ENCODE peak calls at places on chromosomes 2 and 18, in nine cellular contexts. D is GM23248, M is PC-9, B is neural progenitor cell, A is GM12878, R is mesendoderm, I is IMR-90, F is A549, G is GM23338. Q is an unnamed sample. For H3K4me1, the result is how much of the 10 kb centered on the place peaks cover.

GRCh38 chr18:65206551-65207260 is 544.1 kb upstream of the CDH7 start:
- DNase-seq in D (no peak), M (no peak), B (peak), A (no peak), R (peak), I (no peak), F (no peak), G (peak), Q (peak)

GRCh38 chr18:46148810-46149209 is 44.6 kb downstream of the HAUS1 start:
- DNase-seq in D (peak), M (peak), B (peak), A (no peak), R (peak), I (peak), F (peak), G (peak), Q (peak)

GRCh38 chr2:47016172-47016913 is 100.7 kb upstream of the MCFD2 start:
- DNase-seq in D (peak), M (peak), B (peak), A (no peak), R (peak), I (peak), F (peak), G (peak), Q (peak)

GRCh38 chr2:119517433-119517832 is 6.8 kb downstream of the SCTR start:
- DNase-seq in D (peak), M (no peak), B (peak), A (no peak), R (peak), I (peak), F (peak), G (peak), Q (peak)

GRCh38 chr2:195652916-195653315 is 4.1 kb upstream of the SLC39A10 start:
- DNase-seq in D (no peak), M (no peak), B (no peak), A (no peak), R (no peak), I (no peak), F (no peak), G (no peak), Q (no peak)

GRCh38 chr2:188776634-188777033 is 197.5 kb upstream of the COL3A1 start:
- DNase-seq in D (peak), M (no peak), B (no peak), A (no peak), R (no peak), I (peak), F (no peak), G (no peak), Q (no peak)

GRCh38 chr2:154447727-154448418 is 250.6 kb upstream of the KCNJ3 start:
- DNase-seq in D (no peak), M (no peak), B (no peak), A (no peak), R (no peak), I (no peak), F (no peak), G (no peak), Q (peak)

GRCh38 chr2:147713349-147713748 is 131.5 kb upstream of the ACVR2A start:
- DNase-seq in D (no peak), M (no peak), B (no peak), A (no peak), R (no peak), I (no peak), F (no peak), G (no peak), Q (no peak)

GRCh38 chr2:43210467-43211303 is 15.7 kb downstream of the ZFP36L2 start:
- DNase-seq in D (peak), M (no peak), B (no peak), A (no peak), R (no peak), I (peak), F (no peak), G (no peak), Q (peak)

GRCh38 chr18:36382854-36383253 is 85.3 kb downstream of the FHOD3 start:
- DNase-seq in D (no peak), M (no peak), B (no peak), A (no peak), R (no peak), I (no peak), F (no peak), G (no peak), Q (no peak)

GRCh38 chr18:7923105-7923504 is 356.0 kb downstream of the PTPRM start:
- DNase-seq in D (no peak), M (no peak), B (no peak), A (no peak), R (peak), I (no peak), F (no peak), G (no peak), Q (no peak)

GRCh38 chr2:224428787-224429440 is 27.0 kb upstream of the FAM124B start:
- DNase-seq in D (no peak), M (no peak), B (no peak), A (no peak), R (no peak), I (no peak), F (no peak), G (no peak), Q (no peak)

GRCh38 chr2:11018651-11019185 is 107.0 kb downstream of the KCNF1 start:
- DNase-seq in D (no peak), M (no peak), B (no peak), A (no peak), R (peak), I (no peak), F (no peak), G (no peak), Q (no peak)

DNA sequence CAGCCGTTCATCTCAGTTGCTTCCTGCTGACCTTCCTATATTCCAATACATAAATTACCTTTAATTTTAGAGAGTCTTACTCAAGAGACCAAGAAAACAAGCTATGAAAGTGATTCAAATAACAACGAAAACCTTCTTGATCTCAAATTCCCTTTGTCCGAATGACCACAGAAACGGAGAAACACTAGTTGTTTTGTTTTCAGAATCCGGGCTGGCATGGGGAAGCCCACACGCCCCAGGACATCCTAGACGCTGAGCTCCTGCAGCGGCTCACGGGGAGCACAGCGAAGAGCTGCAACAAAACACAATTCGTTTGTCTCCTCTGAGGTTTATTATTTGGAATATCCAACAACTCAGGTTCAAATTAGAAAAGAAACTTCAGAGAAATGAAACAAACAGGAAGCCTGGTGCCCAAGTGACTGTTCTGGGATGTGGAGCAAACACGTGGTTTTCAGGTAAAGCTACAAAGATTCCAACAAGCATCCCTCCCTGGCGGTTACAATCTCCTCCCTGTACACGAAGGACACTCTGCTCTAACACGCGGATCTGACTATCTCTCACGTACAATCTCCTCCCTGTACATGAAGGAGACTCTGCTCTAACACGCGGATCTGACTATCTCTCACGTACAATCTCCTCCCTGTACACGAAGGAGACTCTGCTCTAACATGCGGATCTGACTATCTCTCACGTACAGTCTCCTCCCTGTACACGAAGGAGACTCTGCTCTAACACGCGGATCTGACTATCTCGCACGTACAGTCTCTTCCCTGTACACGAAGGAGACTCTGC is 237.5 kb downstream of the TWIST2 start:
- DNase-seq in D (no peak), M (no peak), B (no peak), A (no peak), R (no peak), I (no peak), F (no peak), G (no peak), Q (no peak)
- H3K4me2 ChIP-seq in D (no peak), M (no peak), B (no peak), A (no peak), R (no peak), I (no peak), F (no peak), G (no peak), Q (no peak)

GRCh38 chr2:144507441-144508161 is 12.3 kb downstream of the ZEB2 start:
- DNase-seq in D (peak), M (no peak), B (no peak), A (no peak), R (no peak), I (no peak), F (no peak), G (no peak), Q (no peak)

GRCh38 chr2:144510206-144510991 is 9.5 kb downstream of the ZEB2 start:
- DNase-seq in D (peak), M (no peak), B (peak), A (peak), R (peak), I (peak), F (no peak), G (peak), Q (peak)

GRCh38 chr2:144508162-144508765 is 11.7 kb downstream of the ZEB2 start:
- DNase-seq in D (peak), M (no peak), B (no peak), A (no peak), R (no peak), I (no peak), F (no peak), G (no peak), Q (no peak)

GRCh38 chr2:144509548-144510205 is 10.2 kb downstream of the ZEB2 start:
- DNase-seq in D (peak), M (no peak), B (no peak), A (no peak), R (peak), I (no peak), F (no peak), G (peak), Q (no peak)

DNA sequence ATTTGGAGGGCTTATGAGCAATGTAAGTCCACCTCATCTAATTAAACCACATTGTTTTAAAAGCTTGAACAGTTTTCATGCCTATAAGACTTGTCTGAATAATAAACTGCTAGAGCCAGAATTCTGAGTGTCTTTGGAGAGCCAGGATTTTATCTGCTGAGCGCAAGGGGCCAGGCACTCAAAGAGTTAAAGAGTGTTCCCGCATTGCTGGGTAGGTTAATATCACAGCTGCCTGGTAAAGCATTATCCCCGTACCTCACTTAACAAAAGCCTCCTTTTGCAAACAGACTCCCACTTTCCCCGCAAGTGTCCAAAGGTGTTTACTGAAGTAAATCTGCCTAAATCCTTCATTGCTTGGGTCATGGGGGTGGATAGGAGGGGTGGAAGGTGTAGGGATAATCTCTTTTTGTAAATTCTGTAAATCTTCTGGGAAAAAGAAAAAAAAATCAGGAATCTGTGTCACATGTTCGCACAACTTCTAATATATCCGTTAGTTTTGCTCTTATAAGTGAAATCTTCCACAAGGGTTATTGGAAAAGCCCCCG is 10.8 kb downstream of the ZEB2 start:
- DNase-seq in D (no peak), M (no peak), B (peak), A (no peak), R (no peak), I (no peak), F (no peak), G (peak), Q (no peak)
- H3K4me1 ChIP-seq in D (half or more), M (under half), B (half or more), A (under half), R (under half), I (under half), F (under half), G (half or more), Q (under half)

DNA sequence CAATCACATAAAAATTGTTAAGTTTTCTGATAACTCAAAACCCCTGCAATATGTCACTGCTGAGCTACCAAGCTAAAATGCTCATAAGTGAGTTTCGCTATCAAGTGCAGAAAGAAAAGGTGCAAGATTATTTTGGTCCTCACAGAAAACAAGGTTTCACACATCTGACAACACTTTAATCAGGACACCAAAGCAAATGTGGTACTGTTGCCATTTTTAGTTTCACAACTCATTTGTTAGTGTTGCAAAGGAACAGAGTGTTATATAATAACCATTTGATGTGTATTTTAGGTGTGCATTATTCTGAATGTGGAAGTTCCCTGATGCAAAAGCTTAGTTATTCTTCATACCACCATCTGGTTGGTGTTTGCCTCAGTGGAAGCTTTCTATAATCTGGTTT is 956.2 kb downstream of the DSC3 start:
- DNase-seq in D (no peak), M (no peak), B (no peak), A (no peak), R (peak), I (no peak), F (no peak), G (no peak), Q (no peak)
- H3K4me2 ChIP-seq in D (no peak), M (no peak), B (no peak), A (no peak), R (no peak), I (no peak), F (no peak), G (no peak), Q (no peak)

GRCh38 chr2:14342313-14342712 is 290.2 kb upstream of the LRATD1 start:
- DNase-seq in D (no peak), M (no peak), B (no peak), A (no peak), R (no peak), I (no peak), F (no peak), G (no peak), Q (no peak)

GRCh38 chr2:14350856-14351255 is 281.7 kb upstream of the LRATD1 start:
- DNase-seq in D (no peak), M (no peak), B (no peak), A (no peak), R (no peak), I (no peak), F (no peak), G (no peak), Q (no peak)

GRCh38 chr2:14352067-14352466 is 280.4 kb upstream of the LRATD1 start:
- DNase-seq in D (no peak), M (no peak), B (no peak), A (peak), R (no peak), I (no peak), F (no peak), G (no peak), Q (no peak)

GRCh38 chr2:14344355-14344754 is 288.2 kb upstream of the LRATD1 start:
- DNase-seq in D (no peak), M (no peak), B (no peak), A (no peak), R (no peak), I (no peak), F (no peak), G (no peak), Q (no peak)

DNA sequence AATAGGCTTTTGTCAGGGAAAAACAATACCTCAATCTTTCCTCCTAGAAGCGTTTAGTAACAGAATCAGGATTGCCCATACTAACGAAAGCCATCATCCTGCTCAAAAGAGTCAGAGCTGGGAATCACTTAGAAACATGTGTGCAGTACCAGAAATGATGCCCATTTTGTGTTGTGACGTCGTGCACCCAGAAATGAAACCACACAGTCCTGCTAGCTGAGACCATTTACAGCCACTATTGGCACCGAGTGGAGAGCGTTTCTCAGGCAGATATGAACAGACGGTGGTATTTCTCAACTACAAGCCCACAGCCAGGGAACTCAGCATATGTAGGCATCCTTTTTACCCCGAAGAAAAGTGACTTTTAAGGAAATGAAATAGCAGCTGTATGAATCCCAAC is 284.3 kb upstream of the LRATD1 start:
- DNase-seq in D (peak), M (no peak), B (no peak), A (no peak), R (no peak), I (no peak), F (no peak), G (no peak), Q (no peak)
- H3K4me1 ChIP-seq in D (under half), M (under half), B (under half), A (under half), R (under half), I (under half), F (under half), G (under half), Q (under half)

GRCh38 chr2:9232886-9233285 is 26.3 kb downstream of the ASAP2 start:
- DNase-seq in D (no peak), M (peak), B (no peak), A (no peak), R (no peak), I (peak), F (no peak), G (no peak), Q (no peak)
- H3K4me2 ChIP-seq in D (peak), M (peak), B (no peak), A (no peak), R (no peak), I (no peak), F (peak), G (no peak), Q (no peak)

GRCh38 chr18:2969695-2970094 is 43.2 kb downstream of the LPIN2 start:
- DNase-seq in D (no peak), M (no peak), B (no peak), A (no peak), R (no peak), I (no peak), F (no peak), G (no peak), Q (no peak)
- H3K4me1 ChIP-seq in D (under half), M (under half), B (under half), A (half or more), R (under half), I (under half), F (under half), G (under half), Q (half or more)

DNA sequence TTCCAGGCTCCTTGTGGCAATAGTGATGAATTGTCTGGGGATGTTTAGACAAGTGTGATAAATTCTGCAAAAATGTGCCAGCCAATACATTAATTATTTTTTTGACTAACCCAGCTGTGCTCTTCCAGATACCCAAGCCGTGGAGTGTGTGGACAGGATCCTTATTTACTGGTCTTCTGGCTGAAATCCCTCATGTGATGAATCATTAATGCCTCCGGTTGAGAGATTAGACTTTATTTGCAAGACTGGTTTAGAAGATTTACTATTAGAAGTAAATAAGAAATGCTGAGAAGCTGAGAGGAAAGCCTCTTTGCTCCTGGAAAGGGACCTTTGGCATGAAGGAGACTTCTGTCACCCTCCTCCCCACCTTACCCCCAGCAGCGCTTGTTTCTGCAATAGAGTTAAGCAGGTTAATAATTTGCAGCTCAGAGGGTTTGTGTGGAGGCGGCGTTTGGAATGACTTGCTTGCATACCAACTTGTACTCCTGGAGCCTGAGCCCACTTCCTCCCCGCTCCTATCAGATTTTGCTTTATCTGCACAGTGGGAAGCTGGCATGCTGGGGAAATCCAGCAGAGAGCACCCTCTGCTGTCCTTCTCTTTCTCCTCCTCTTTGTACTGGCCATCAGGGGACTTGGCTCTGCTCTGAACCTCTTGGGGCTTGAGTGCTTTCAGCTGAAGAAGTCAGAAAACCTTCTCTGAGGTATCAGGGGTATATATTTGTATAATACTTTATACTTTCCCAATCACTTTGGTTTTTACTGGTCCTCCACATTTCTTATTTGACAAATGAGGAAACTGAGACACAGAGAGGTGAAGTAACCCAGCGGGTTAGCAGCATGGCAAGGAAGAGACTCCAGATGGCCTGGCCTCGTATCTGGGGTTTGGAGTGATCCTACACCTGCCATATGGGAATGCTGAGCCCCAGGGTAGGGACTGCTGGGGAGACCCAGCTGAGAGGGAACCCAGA is 16.3 kb downstream of the SLC3A1 start:
- DNase-seq in D (peak), M (peak), B (peak), A (no peak), R (peak), I (peak), F (peak), G (peak), Q (peak)
- H3K4me2 ChIP-seq in D (peak), M (peak), B (no peak), A (no peak), R (no peak), I (peak), F (peak), G (no peak), Q (peak)

GRCh38 chr2:31322376-31322775 is 88.4 kb downstream of the EHD3 start:
- DNase-seq in D (peak), M (no peak), B (no peak), A (no peak), R (no peak), I (peak), F (no peak), G (no peak), Q (no peak)

GRCh38 chr2:31317387-31317786 is 83.4 kb downstream of the EHD3 start:
- DNase-seq in D (no peak), M (no peak), B (no peak), A (no peak), R (no peak), I (no peak), F (no peak), G (no peak), Q (no peak)

GRCh38 chr2:31319391-31320175 is 85.6 kb downstream of the EHD3 start:
- DNase-seq in D (peak), M (no peak), B (no peak), A (peak), R (no peak), I (peak), F (no peak), G (no peak), Q (peak)

GRCh38 chr2:31324000-31324633 is 90.2 kb downstream of the EHD3 start:
- DNase-seq in D (peak), M (peak), B (no peak), A (peak), R (no peak), I (no peak), F (no peak), G (no peak), Q (no peak)

GRCh38 chr2:31318360-31319336 is 84.7 kb downstream of the EHD3 start:
- DNase-seq in D (peak), M (no peak), B (no peak), A (peak), R (no peak), I (peak), F (no peak), G (no peak), Q (no peak)
- H3K4me1 ChIP-seq in D (under half), M (under half), B (under half), A (under half), R (under half), I (under half), F (under half), G (under half), Q (under half)

Q was measured in hepatocyte.